ENCODE peak calls at places on chromosomes 4 and X, in five cellular contexts. One of them, this sample, is unnamed.

GRCh38 chrX:116499780-116500179 is 37.0 kb upstream of the CT83 start:
- DNase-seq in left ventricle myocardium inferior: no peak
- DNase-seq in Peyer's patch: no peak
- DNase-seq in GM06990: no peak
- DNase-seq in AG09309: no peak
- DNase-seq in this sample: no peak

GRCh38 chr4:88765729-88766128 is 68.1 kb upstream of the NAP1L5 start:
- DNase-seq in left ventricle myocardium inferior: peak
- DNase-seq in GM06990: no peak
- DNase-seq in AG09309: peak
- DNase-seq in Peyer's patch: no peak
- DNase-seq in this sample: peak

GRCh38 chrX:104137496-104137895 is 19.3 kb downstream of the SLC25A53 start:
- DNase-seq in left ventricle myocardium inferior: no peak
- DNase-seq in Peyer's patch: no peak
- DNase-seq in AG09309: no peak
- DNase-seq in GM06990: no peak
- DNase-seq in this sample: no peak

GRCh38 chr4:10151182-10151581 is 34.6 kb upstream of the WDR1 start:
- DNase-seq in left ventricle myocardium inferior: no peak
- DNase-seq in Peyer's patch: no peak
- DNase-seq in GM06990: peak
- DNase-seq in AG09309: no peak
- DNase-seq in this sample: no peak

GRCh38 chr4:98546910-98547544 is 111.4 kb downstream of the TSPAN5 start:
- DNase-seq in AG09309: peak
- DNase-seq in GM06990: no peak
- DNase-seq in Peyer's patch: no peak
- DNase-seq in left ventricle myocardium inferior: no peak
- DNase-seq in this sample: no peak

GRCh38 chr4:150348079-150348478 is 233.9 kb upstream of the MAB21L2 start:
- DNase-seq in AG09309: no peak
- DNase-seq in Peyer's patch: no peak
- DNase-seq in GM06990: no peak
- DNase-seq in left ventricle myocardium inferior: no peak
- DNase-seq in this sample: no peak

GRCh38 chr4:122612540-122612939 is 8.3 kb downstream of the IL21 start:
- DNase-seq in left ventricle myocardium inferior: no peak
- DNase-seq in AG09309: no peak
- DNase-seq in Peyer's patch: no peak
- DNase-seq in GM06990: no peak
- DNase-seq in this sample: no peak

GRCh38 chr4:6201580-6202091 is 1.3 kb upstream of the JAKMIP1 start:
- DNase-seq in Peyer's patch: no peak
- DNase-seq in AG09309: no peak
- DNase-seq in left ventricle myocardium inferior: no peak
- DNase-seq in GM06990: peak
- DNase-seq in this sample: no peak

GRCh38 chr4:105186701-105187158 is 40.1 kb downstream of the TET2 start:
- DNase-seq in GM06990: no peak
- DNase-seq in Peyer's patch: no peak
- DNase-seq in left ventricle myocardium inferior: peak
- DNase-seq in AG09309: no peak
- DNase-seq in this sample: no peak

DNA sequence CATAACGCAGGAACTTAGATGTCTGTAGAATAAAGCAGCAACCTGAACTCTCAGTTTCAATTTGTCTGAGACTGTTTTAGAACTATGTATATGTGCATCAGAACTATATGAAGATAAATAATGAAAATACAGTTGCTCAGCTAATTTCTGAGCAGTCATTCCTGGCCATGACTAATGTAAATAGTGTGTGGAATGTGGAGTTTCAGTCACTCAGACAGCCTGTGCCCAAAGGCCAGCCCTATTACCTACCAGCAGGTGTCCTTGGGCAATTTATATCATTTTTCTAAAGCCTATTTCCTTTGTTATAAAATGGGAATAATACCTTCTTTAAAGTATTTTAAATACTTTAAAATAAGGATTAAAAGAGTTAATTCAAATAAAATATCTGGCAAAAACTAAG is 56.0 kb upstream of the RELL1 start:
- DNase-seq in GM06990: no peak
- DNase-seq in AG09309: no peak
- DNase-seq in Peyer's patch: no peak
- DNase-seq in left ventricle myocardium inferior: no peak
- DNase-seq in this sample: no peak
- TF ChIP-seq CTCF in GM06990: no peak
- TF ChIP-seq CTCF in AG09309: no peak
- TF ChIP-seq CTCF in Peyer's patch: no peak
- TF ChIP-seq CTCF in left ventricle myocardium inferior: no peak
- TF ChIP-seq CTCF in this sample: no peak

GRCh38 chrX:48523682-48524081 is 2.1 kb downstream of the EBP start:
- DNase-seq in left ventricle myocardium inferior: no peak
- DNase-seq in AG09309: no peak
- DNase-seq in GM06990: no peak
- DNase-seq in Peyer's patch: no peak
- DNase-seq in this sample: no peak
- H3K4me3 ChIP-seq in left ventricle myocardium inferior: no peak
- H3K4me3 ChIP-seq in AG09309: no peak
- H3K4me3 ChIP-seq in GM06990: no peak
- H3K4me3 ChIP-seq in Peyer's patch: no peak
- H3K4me3 ChIP-seq in this sample: no peak

GRCh38 chrX:118025193-118025592 is 91.4 kb downstream of the KLHL13 start:
- DNase-seq in AG09309: no peak
- DNase-seq in GM06990: no peak
- DNase-seq in Peyer's patch: no peak
- DNase-seq in left ventricle myocardium inferior: no peak
- DNase-seq in this sample: no peak
- TF ChIP-seq CTCF in AG09309: no peak
- TF ChIP-seq CTCF in GM06990: no peak
- TF ChIP-seq CTCF in Peyer's patch: no peak
- TF ChIP-seq CTCF in left ventricle myocardium inferior: no peak
- TF ChIP-seq CTCF in this sample: no peak

GRCh38 chr4:55087016-55087929 is 38.1 kb downstream of the KDR start:
- DNase-seq in left ventricle myocardium inferior: no peak
- DNase-seq in Peyer's patch: no peak
- DNase-seq in GM06990: no peak
- DNase-seq in AG09309: no peak
- DNase-seq in this sample: no peak

GRCh38 chr4:55087930-55088293 is 37.5 kb downstream of the KDR start:
- DNase-seq in AG09309: no peak
- DNase-seq in GM06990: no peak
- DNase-seq in Peyer's patch: no peak
- DNase-seq in left ventricle myocardium inferior: no peak
- DNase-seq in this sample: no peak

GRCh38 chr4:55083771-55084170 is 41.6 kb downstream of the KDR start:
- DNase-seq in GM06990: no peak
- DNase-seq in AG09309: no peak
- DNase-seq in left ventricle myocardium inferior: no peak
- DNase-seq in Peyer's patch: no peak
- DNase-seq in this sample: no peak

GRCh38 chr4:55089922-55090321 is 35.5 kb downstream of the KDR start:
- DNase-seq in AG09309: no peak
- DNase-seq in left ventricle myocardium inferior: no peak
- DNase-seq in GM06990: no peak
- DNase-seq in Peyer's patch: no peak
- DNase-seq in this sample: no peak

DNA sequence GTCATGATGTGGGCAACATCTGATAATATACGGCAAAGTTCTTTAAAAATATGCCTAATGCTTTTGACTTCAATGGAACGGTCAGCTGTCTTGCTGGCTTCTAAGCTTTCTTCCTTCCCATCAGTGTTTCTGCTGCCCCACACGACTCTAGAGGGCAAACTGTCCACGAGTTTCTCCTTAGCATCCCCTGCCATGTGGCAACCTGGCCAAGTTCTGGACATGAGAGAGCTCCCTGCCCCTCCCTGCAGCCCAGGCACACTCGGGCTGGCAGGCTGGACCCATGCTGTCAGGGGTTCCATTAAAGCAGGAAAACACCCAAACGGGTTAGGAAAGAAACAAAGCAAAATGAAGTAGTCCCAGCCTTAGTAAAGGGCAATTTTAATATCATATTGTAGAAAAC is 38.8 kb downstream of the KDR start:
- DNase-seq in Peyer's patch: no peak
- DNase-seq in left ventricle myocardium inferior: no peak
- DNase-seq in AG09309: no peak
- DNase-seq in GM06990: no peak
- DNase-seq in this sample: no peak
- H3K4me3 ChIP-seq in Peyer's patch: no peak
- H3K4me3 ChIP-seq in left ventricle myocardium inferior: no peak
- H3K4me3 ChIP-seq in AG09309: no peak
- H3K4me3 ChIP-seq in GM06990: no peak
- H3K4me3 ChIP-seq in this sample: no peak

GRCh38 chrX:15739886-15740285 is 1.8 kb downstream of the CA5B start:
- DNase-seq in left ventricle myocardium inferior: no peak
- DNase-seq in GM06990: no peak
- DNase-seq in AG09309: no peak
- DNase-seq in Peyer's patch: no peak
- DNase-seq in this sample: no peak

GRCh38 chrX:15737188-15737956 is 698 bp upstream of the CA5B start:
- DNase-seq in GM06990: no peak
- DNase-seq in AG09309: no peak
- DNase-seq in Peyer's patch: no peak
- DNase-seq in left ventricle myocardium inferior: no peak
- DNase-seq in this sample: no peak

GRCh38 chrX:15738686-15739016 is 581 bp downstream of the CA5B start:
- DNase-seq in Peyer's patch: no peak
- DNase-seq in GM06990: no peak
- DNase-seq in left ventricle myocardium inferior: no peak
- DNase-seq in AG09309: no peak
- DNase-seq in this sample: no peak

GRCh38 chrX:15737957-15738685 is at the start of gene CA5B:
- DNase-seq in AG09309: no peak
- DNase-seq in left ventricle myocardium inferior: peak
- DNase-seq in Peyer's patch: peak
- DNase-seq in GM06990: peak
- DNase-seq in this sample: peak
- TF ChIP-seq CTCF in AG09309: no peak
- TF ChIP-seq CTCF in left ventricle myocardium inferior: no peak
- TF ChIP-seq CTCF in Peyer's patch: no peak
- TF ChIP-seq CTCF in GM06990: no peak
- TF ChIP-seq CTCF in this sample: peak

GRCh38 chr4:76562161-76562560 is 127.1 kb downstream of the SHROOM3 start:
- DNase-seq in Peyer's patch: no peak
- DNase-seq in left ventricle myocardium inferior: no peak
- DNase-seq in AG09309: no peak
- DNase-seq in GM06990: no peak
- DNase-seq in this sample: no peak
- H3K4me3 ChIP-seq in Peyer's patch: no peak
- H3K4me3 ChIP-seq in left ventricle myocardium inferior: no peak
- H3K4me3 ChIP-seq in AG09309: no peak
- H3K4me3 ChIP-seq in GM06990: no peak
- H3K4me3 ChIP-seq in this sample: no peak

DNA sequence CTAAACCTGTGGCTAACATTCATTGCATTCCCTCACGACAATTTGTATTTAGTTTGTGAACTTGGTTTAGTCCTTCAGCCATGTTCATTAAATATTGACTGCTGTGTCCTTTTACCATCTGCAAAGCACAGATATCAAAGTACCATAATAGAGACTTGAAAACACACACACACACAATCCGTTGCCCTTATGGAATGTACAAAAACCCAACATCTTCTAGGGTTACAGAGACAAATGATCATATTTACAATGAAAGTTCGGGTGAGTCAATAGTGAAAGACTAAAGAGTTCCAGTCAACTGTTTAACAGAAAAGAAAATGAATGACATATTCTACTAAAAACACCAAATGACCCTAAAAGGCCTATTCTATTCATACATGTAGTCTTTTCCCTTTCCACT is 50.8 kb upstream of the TXK start:
- DNase-seq in Peyer's patch: no peak
- DNase-seq in GM06990: no peak
- DNase-seq in AG09309: no peak
- DNase-seq in left ventricle myocardium inferior: no peak
- DNase-seq in this sample: no peak
- TF ChIP-seq CTCF in Peyer's patch: no peak
- TF ChIP-seq CTCF in GM06990: no peak
- TF ChIP-seq CTCF in AG09309: no peak
- TF ChIP-seq CTCF in left ventricle myocardium inferior: no peak
- TF ChIP-seq CTCF in this sample: no peak

GRCh38 chrX:136523770-136524169 is 8.2 kb upstream of the VGLL1 start:
- DNase-seq in AG09309: no peak
- DNase-seq in GM06990: no peak
- DNase-seq in Peyer's patch: no peak
- DNase-seq in left ventricle myocardium inferior: no peak
- DNase-seq in this sample: no peak

GRCh38 chrX:136519069-136519468 is 12.9 kb upstream of the VGLL1 start:
- DNase-seq in Peyer's patch: no peak
- DNase-seq in AG09309: no peak
- DNase-seq in left ventricle myocardium inferior: no peak
- DNase-seq in GM06990: no peak
- DNase-seq in this sample: no peak
- H3K4me3 ChIP-seq in Peyer's patch: no peak
- H3K4me3 ChIP-seq in AG09309: no peak
- H3K4me3 ChIP-seq in left ventricle myocardium inferior: no peak
- H3K4me3 ChIP-seq in GM06990: no peak
- H3K4me3 ChIP-seq in this sample: no peak

DNA sequence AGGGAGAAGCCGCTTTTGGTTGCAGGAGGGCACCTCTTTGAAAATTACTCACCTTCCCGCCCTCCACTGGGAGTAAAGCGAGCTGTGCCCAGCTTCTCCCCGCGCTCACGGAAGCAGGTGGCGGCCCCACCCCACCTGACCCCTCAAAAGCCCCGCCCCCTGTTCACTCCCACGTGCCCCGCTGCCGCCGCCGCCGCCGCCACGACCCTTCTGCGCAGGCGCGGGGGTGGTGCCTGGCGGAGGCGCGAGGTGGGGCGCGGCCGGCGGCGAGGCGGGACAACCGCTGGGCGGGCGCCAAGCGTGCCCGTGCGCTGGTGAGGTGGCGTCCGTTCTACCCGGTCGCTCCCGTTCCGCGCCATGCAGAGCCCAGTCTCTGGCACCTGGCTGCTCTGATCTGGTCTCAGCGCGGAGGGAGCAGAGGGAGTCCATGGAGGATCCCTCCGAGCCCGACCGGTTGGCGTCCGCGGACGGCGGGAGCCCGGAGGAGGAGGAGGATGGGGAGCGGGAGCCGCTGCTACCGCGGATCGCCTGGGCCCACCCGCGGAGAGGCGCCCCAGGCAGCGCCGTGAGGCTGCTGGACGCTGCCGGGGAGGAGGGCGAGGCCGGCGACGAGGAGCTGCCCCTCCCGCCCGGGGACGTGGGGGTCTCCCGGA is at the start of gene PI4K2B:
- DNase-seq in Peyer's patch: peak
- DNase-seq in AG09309: no peak
- DNase-seq in left ventricle myocardium inferior: peak
- DNase-seq in GM06990: peak
- DNase-seq in this sample: peak
- TF ChIP-seq CTCF in Peyer's patch: no peak
- TF ChIP-seq CTCF in AG09309: no peak
- TF ChIP-seq CTCF in left ventricle myocardium inferior: no peak
- TF ChIP-seq CTCF in GM06990: peak
- TF ChIP-seq CTCF in this sample: no peak

DNA sequence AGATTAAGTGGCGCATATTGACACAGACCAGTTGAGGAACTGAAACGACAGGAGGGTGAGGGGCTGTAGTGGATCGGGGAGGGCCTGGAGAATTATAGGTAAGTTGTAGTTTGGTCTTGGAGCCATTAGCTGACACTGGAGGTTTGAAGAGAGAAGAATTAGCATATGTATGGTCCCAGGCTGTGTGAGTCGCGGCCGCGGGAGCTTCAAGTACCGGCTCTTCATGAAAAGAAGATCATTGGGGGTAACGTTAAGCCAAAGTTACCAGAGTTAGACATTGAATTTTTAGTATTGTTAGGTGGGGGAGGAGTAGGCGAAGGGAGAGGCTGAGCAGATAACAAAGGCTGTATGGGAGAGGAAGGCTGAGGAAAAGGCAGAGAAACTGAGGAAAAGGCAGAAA is 56.5 kb downstream of the ZNF674 start:
- DNase-seq in AG09309: no peak
- DNase-seq in GM06990: no peak
- DNase-seq in left ventricle myocardium inferior: no peak
- DNase-seq in Peyer's patch: no peak
- DNase-seq in this sample: no peak
- H3K4me3 ChIP-seq in AG09309: no peak
- H3K4me3 ChIP-seq in GM06990: no peak
- H3K4me3 ChIP-seq in left ventricle myocardium inferior: no peak
- H3K4me3 ChIP-seq in Peyer's patch: no peak
- H3K4me3 ChIP-seq in this sample: no peak